ENCODE peak calls at places on chromosomes 3 and 15, in nine cellular contexts. One of them, this sample, is unnamed.

GRCh38 chr3:110813541-110813940 is 258.1 kb upstream of the NECTIN3 start:
- DNase-seq in prostate gland: no peak
- DNase-seq in neuronal stem cell: no peak
- DNase-seq in psoas muscle: no peak
- DNase-seq in SK-N-SH: no peak
- DNase-seq in CD4-positive, alpha-beta T cell: no peak
- DNase-seq in H9: no peak
- DNase-seq in kidney: no peak
- DNase-seq in DND-41: no peak
- DNase-seq in this sample: peak; percentile 32

GRCh38 chr3:186105543-186105942 is 3.3 kb downstream of the ETV5 start:
- DNase-seq in prostate gland: no peak
- DNase-seq in neuronal stem cell: no peak
- DNase-seq in psoas muscle: no peak
- DNase-seq in SK-N-SH: no peak
- DNase-seq in CD4-positive, alpha-beta T cell: no peak
- DNase-seq in H9: no peak
- DNase-seq in kidney: no peak
- DNase-seq in DND-41: no peak
- DNase-seq in this sample: no peak

GRCh38 chr3:135125171-135125801 is 330.2 kb downstream of the EPHB1 start:
- DNase-seq in prostate gland: no peak
- DNase-seq in neuronal stem cell: peak; percentile 63
- DNase-seq in psoas muscle: no peak
- DNase-seq in SK-N-SH: no peak
- DNase-seq in CD4-positive, alpha-beta T cell: no peak
- DNase-seq in H9: no peak
- DNase-seq in kidney: no peak
- DNase-seq in DND-41: peak; percentile 49
- DNase-seq in this sample: peak; percentile 1

GRCh38 chr3:77296527-77296926 is 256.6 kb downstream of the ROBO2 start:
- DNase-seq in prostate gland: no peak
- DNase-seq in neuronal stem cell: no peak
- DNase-seq in psoas muscle: no peak
- DNase-seq in SK-N-SH: no peak
- DNase-seq in CD4-positive, alpha-beta T cell: no peak
- DNase-seq in H9: no peak
- DNase-seq in kidney: no peak
- DNase-seq in DND-41: no peak
- DNase-seq in this sample: peak; percentile 1

GRCh38 chr15:100842756-100843730 is 36.6 kb upstream of the ALDH1A3 start:
- DNase-seq in prostate gland: no peak
- DNase-seq in neuronal stem cell: no peak
- DNase-seq in psoas muscle: no peak
- DNase-seq in SK-N-SH: no peak
- DNase-seq in CD4-positive, alpha-beta T cell: no peak
- DNase-seq in H9: no peak
- DNase-seq in kidney: no peak
- DNase-seq in DND-41: no peak
- DNase-seq in this sample: no peak

GRCh38 chr3:65793495-65794200 is 245.1 kb downstream of the MAGI1 start:
- DNase-seq in prostate gland: no peak
- DNase-seq in neuronal stem cell: no peak
- DNase-seq in psoas muscle: no peak
- DNase-seq in SK-N-SH: no peak
- DNase-seq in CD4-positive, alpha-beta T cell: no peak
- DNase-seq in H9: no peak
- DNase-seq in kidney: no peak
- DNase-seq in DND-41: no peak
- DNase-seq in this sample: peak; percentile 37

GRCh38 chr3:16838561-16838960 is 46.2 kb upstream of the PLCL2 start:
- DNase-seq in prostate gland: no peak
- DNase-seq in neuronal stem cell: no peak
- DNase-seq in psoas muscle: peak; percentile 54
- DNase-seq in SK-N-SH: no peak
- DNase-seq in CD4-positive, alpha-beta T cell: no peak
- DNase-seq in H9: no peak
- DNase-seq in kidney: no peak
- DNase-seq in DND-41: no peak
- DNase-seq in this sample: no peak

GRCh38 chr15:67080118-67080899 is 14.9 kb downstream of the SMAD3 start:
- DNase-seq in prostate gland: no peak
- DNase-seq in neuronal stem cell: no peak
- DNase-seq in psoas muscle: peak; percentile 56
- DNase-seq in SK-N-SH: no peak
- DNase-seq in CD4-positive, alpha-beta T cell: no peak
- DNase-seq in H9: no peak
- DNase-seq in kidney: peak; percentile 81
- DNase-seq in DND-41: no peak
- DNase-seq in this sample: peak; percentile 66

GRCh38 chr3:12294885-12295580 is 6.2 kb downstream of the PPARG start:
- DNase-seq in prostate gland: no peak
- DNase-seq in neuronal stem cell: no peak
- DNase-seq in psoas muscle: no peak
- DNase-seq in SK-N-SH: no peak
- DNase-seq in CD4-positive, alpha-beta T cell: no peak
- DNase-seq in H9: no peak
- DNase-seq in kidney: no peak
- DNase-seq in DND-41: no peak
- DNase-seq in this sample: peak; percentile 69

GRCh38 chr3:17478673-17479072 is 263.8 kb downstream of the TBC1D5 start:
- DNase-seq in prostate gland: no peak
- DNase-seq in neuronal stem cell: no peak
- DNase-seq in psoas muscle: no peak
- DNase-seq in SK-N-SH: no peak
- DNase-seq in CD4-positive, alpha-beta T cell: no peak
- DNase-seq in H9: no peak
- DNase-seq in kidney: no peak
- DNase-seq in DND-41: no peak
- DNase-seq in this sample: peak; percentile 73

GRCh38 chr3:185720326-185720725 is 104.5 kb downstream of the IGF2BP2 start:
- DNase-seq in prostate gland: no peak
- DNase-seq in neuronal stem cell: no peak
- DNase-seq in psoas muscle: no peak
- DNase-seq in SK-N-SH: no peak
- DNase-seq in CD4-positive, alpha-beta T cell: no peak
- DNase-seq in H9: no peak
- DNase-seq in kidney: no peak
- DNase-seq in DND-41: no peak
- DNase-seq in this sample: no peak

GRCh38 chr3:12959838-12960378 is 113.3 kb downstream of the IQSEC1 start:
- DNase-seq in prostate gland: no peak
- DNase-seq in neuronal stem cell: no peak
- DNase-seq in psoas muscle: no peak
- DNase-seq in SK-N-SH: no peak
- DNase-seq in CD4-positive, alpha-beta T cell: no peak
- DNase-seq in H9: no peak
- DNase-seq in kidney: no peak
- DNase-seq in DND-41: no peak
- DNase-seq in this sample: no peak

GRCh38 chr3:27352047-27352446 is 17.1 kb downstream of the NEK10 start:
- DNase-seq in prostate gland: no peak
- DNase-seq in neuronal stem cell: no peak
- DNase-seq in psoas muscle: no peak
- DNase-seq in SK-N-SH: no peak
- DNase-seq in CD4-positive, alpha-beta T cell: no peak
- DNase-seq in H9: no peak
- DNase-seq in kidney: no peak
- DNase-seq in DND-41: no peak
- DNase-seq in this sample: no peak

GRCh38 chr3:81352867-81353266 is 408.6 kb downstream of the GBE1 start:
- DNase-seq in prostate gland: no peak
- DNase-seq in neuronal stem cell: no peak
- DNase-seq in psoas muscle: no peak
- DNase-seq in SK-N-SH: no peak
- DNase-seq in CD4-positive, alpha-beta T cell: no peak
- DNase-seq in H9: peak; percentile 41
- DNase-seq in kidney: no peak
- DNase-seq in DND-41: no peak
- DNase-seq in this sample: peak; percentile 21

GRCh38 chr3:48217449-48217848 is 5.8 kb upstream of the CAMP start:
- DNase-seq in prostate gland: no peak
- DNase-seq in neuronal stem cell: no peak
- DNase-seq in psoas muscle: peak; percentile 30
- DNase-seq in SK-N-SH: no peak
- DNase-seq in CD4-positive, alpha-beta T cell: no peak
- DNase-seq in H9: no peak
- DNase-seq in kidney: no peak
- DNase-seq in DND-41: no peak
- DNase-seq in this sample: no peak

GRCh38 chr15:78016860-78017259 is 60.7 kb downstream of the TBC1D2B start:
- DNase-seq in prostate gland: no peak
- DNase-seq in neuronal stem cell: no peak
- DNase-seq in psoas muscle: no peak
- DNase-seq in SK-N-SH: peak; percentile 63
- DNase-seq in CD4-positive, alpha-beta T cell: no peak
- DNase-seq in H9: no peak
- DNase-seq in kidney: no peak
- DNase-seq in DND-41: no peak
- DNase-seq in this sample: no peak

GRCh38 chr15:77029166-77030041 is 34.5 kb downstream of the PSTPIP1 start:
- DNase-seq in prostate gland: no peak
- DNase-seq in neuronal stem cell: no peak
- DNase-seq in psoas muscle: no peak
- DNase-seq in SK-N-SH: peak; percentile 24
- DNase-seq in CD4-positive, alpha-beta T cell: no peak
- DNase-seq in H9: peak; percentile 22
- DNase-seq in kidney: peak; percentile 49
- DNase-seq in DND-41: no peak
- DNase-seq in this sample: no peak

GRCh38 chr3:116443096-116443793 is 2.0 kb downstream of the LSAMP start:
- DNase-seq in prostate gland: no peak
- DNase-seq in neuronal stem cell: no peak
- DNase-seq in psoas muscle: no peak
- DNase-seq in SK-N-SH: peak; percentile 29
- DNase-seq in CD4-positive, alpha-beta T cell: no peak
- DNase-seq in H9: no peak
- DNase-seq in kidney: no peak
- DNase-seq in DND-41: no peak
- DNase-seq in this sample: no peak

GRCh38 chr3:14703791-14704190 is 28.9 kb downstream of the C3orf20 start:
- DNase-seq in prostate gland: no peak
- DNase-seq in neuronal stem cell: no peak
- DNase-seq in psoas muscle: no peak
- DNase-seq in SK-N-SH: no peak
- DNase-seq in CD4-positive, alpha-beta T cell: no peak
- DNase-seq in H9: no peak
- DNase-seq in kidney: no peak
- DNase-seq in DND-41: no peak
- DNase-seq in this sample: no peak

GRCh38 chr15:25793354-25794050 is 69.6 kb downstream of the ATP10A start:
- DNase-seq in prostate gland: no peak
- DNase-seq in neuronal stem cell: no peak
- DNase-seq in psoas muscle: no peak
- DNase-seq in SK-N-SH: no peak
- DNase-seq in CD4-positive, alpha-beta T cell: no peak
- DNase-seq in H9: peak; percentile 15
- DNase-seq in kidney: peak; percentile 26
- DNase-seq in DND-41: no peak
- DNase-seq in this sample: no peak

DNA sequence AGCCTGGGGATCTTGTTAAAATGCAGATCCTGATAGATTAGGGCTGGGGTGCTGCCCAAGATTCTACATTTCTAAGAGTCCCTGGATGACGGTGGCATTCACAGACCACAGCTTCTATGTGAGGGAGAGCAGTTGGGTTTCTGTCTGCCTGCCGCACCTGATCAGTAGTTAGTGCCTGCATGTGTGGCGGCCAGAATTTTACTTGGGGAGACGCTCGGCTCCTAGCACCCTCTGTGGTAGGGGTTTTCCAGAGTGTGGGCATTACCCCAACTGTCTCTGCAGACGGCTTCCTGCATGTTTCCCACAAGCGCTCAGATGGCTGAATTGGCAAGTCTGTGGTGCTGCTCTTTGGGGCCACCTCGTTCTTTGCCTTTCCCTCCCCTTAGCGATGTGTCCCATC is 8.3 kb downstream of the GHRL start:
- DNase-seq in prostate gland: no peak
- DNase-seq in neuronal stem cell: no peak
- DNase-seq in psoas muscle: no peak
- DNase-seq in SK-N-SH: no peak
- DNase-seq in CD4-positive, alpha-beta T cell: peak; percentile 47
- DNase-seq in H9: no peak
- DNase-seq in kidney: no peak
- DNase-seq in DND-41: no peak
- DNase-seq in this sample: no peak
- H3K27ac ChIP-seq in prostate gland: no peak overlapping the region
- H3K27ac ChIP-seq in neuronal stem cell: no peak overlapping the region
- H3K27ac ChIP-seq in psoas muscle: no peak overlapping the region
- H3K27ac ChIP-seq in SK-N-SH: no peak overlapping the region
- H3K27ac ChIP-seq in CD4-positive, alpha-beta T cell: no peak overlapping the region
- H3K27ac ChIP-seq in H9: no peak overlapping the region
- H3K27ac ChIP-seq in kidney: peak overlapping the region; percentile 41
- H3K27ac ChIP-seq in DND-41: no peak overlapping the region
- H3K27ac ChIP-seq in this sample: no peak overlapping the region

GRCh38 chr3:125032683-125033082 is 23.1 kb downstream of the HEG1 start:
- DNase-seq in prostate gland: no peak
- DNase-seq in neuronal stem cell: no peak
- DNase-seq in psoas muscle: no peak
- DNase-seq in SK-N-SH: no peak
- DNase-seq in CD4-positive, alpha-beta T cell: no peak
- DNase-seq in H9: no peak
- DNase-seq in kidney: no peak
- DNase-seq in DND-41: no peak
- DNase-seq in this sample: no peak
- H3K27ac ChIP-seq in prostate gland: no peak overlapping the region
- H3K27ac ChIP-seq in neuronal stem cell: no peak overlapping the region
- H3K27ac ChIP-seq in psoas muscle: no peak overlapping the region
- H3K27ac ChIP-seq in SK-N-SH: no peak overlapping the region
- H3K27ac ChIP-seq in CD4-positive, alpha-beta T cell: no peak overlapping the region
- H3K27ac ChIP-seq in H9: no peak overlapping the region
- H3K27ac ChIP-seq in kidney: no peak overlapping the region
- H3K27ac ChIP-seq in DND-41: no peak overlapping the region
- H3K27ac ChIP-seq in this sample: no peak overlapping the region

GRCh38 chr3:132443421-132443820 is 26.1 kb downstream of the DNAJC13 start:
- DNase-seq in prostate gland: no peak
- DNase-seq in neuronal stem cell: no peak
- DNase-seq in psoas muscle: no peak
- DNase-seq in SK-N-SH: no peak
- DNase-seq in CD4-positive, alpha-beta T cell: no peak
- DNase-seq in H9: no peak
- DNase-seq in kidney: no peak
- DNase-seq in DND-41: no peak
- DNase-seq in this sample: no peak
- H3K27ac ChIP-seq in prostate gland: no peak overlapping the region
- H3K27ac ChIP-seq in neuronal stem cell: no peak overlapping the region
- H3K27ac ChIP-seq in psoas muscle: no peak overlapping the region
- H3K27ac ChIP-seq in SK-N-SH: no peak overlapping the region
- H3K27ac ChIP-seq in CD4-positive, alpha-beta T cell: no peak overlapping the region
- H3K27ac ChIP-seq in H9: no peak overlapping the region
- H3K27ac ChIP-seq in kidney: no peak overlapping the region
- H3K27ac ChIP-seq in DND-41: no peak overlapping the region
- H3K27ac ChIP-seq in this sample: no peak overlapping the region

DNA sequence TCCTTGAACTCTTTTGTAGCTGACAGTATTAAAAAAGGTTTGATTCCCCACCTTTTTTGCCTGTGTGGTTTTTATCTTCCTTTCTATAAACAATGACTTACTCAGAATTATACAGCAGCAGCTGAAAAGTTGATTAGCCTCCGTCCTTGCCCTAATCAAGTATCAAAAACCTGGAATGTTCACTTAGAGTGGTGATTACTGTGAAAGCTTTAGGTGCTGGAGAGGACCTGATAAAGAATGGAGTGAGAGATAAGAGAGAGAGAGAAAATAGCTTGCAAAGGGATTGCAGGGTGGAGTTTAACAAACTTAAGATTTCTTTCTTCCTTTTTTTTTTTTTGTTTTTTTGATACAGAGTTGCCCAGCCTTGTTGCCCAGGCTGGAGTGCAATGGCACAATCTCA is 6.7 kb downstream of the CGNL1 start:
- DNase-seq in prostate gland: no peak
- DNase-seq in neuronal stem cell: no peak
- DNase-seq in psoas muscle: no peak
- DNase-seq in SK-N-SH: no peak
- DNase-seq in CD4-positive, alpha-beta T cell: no peak
- DNase-seq in H9: no peak
- DNase-seq in kidney: no peak
- DNase-seq in DND-41: no peak
- DNase-seq in this sample: no peak
- H3K27ac ChIP-seq in prostate gland: peak overlapping the region; percentile 72
- H3K27ac ChIP-seq in neuronal stem cell: no peak overlapping the region
- H3K27ac ChIP-seq in psoas muscle: no peak overlapping the region
- H3K27ac ChIP-seq in SK-N-SH: no peak overlapping the region
- H3K27ac ChIP-seq in CD4-positive, alpha-beta T cell: no peak overlapping the region
- H3K27ac ChIP-seq in H9: no peak overlapping the region
- H3K27ac ChIP-seq in kidney: peak overlapping the region; percentile 96
- H3K27ac ChIP-seq in DND-41: no peak overlapping the region
- H3K27ac ChIP-seq in this sample: no peak overlapping the region